ENCODE peak calls at places on chromosomes 7 and 10, in four cellular contexts. U, J, Q and I are unnamed samples.

GRCh38 chr7:118352854-118353453 is 128.4 kb downstream of the ANKRD7 start:
- DNase-seq in J (peak), U (no peak), Q (peak), I (no peak)

GRCh38 chr10:70053896-70054641 is 1.4 kb downstream of the MACROH2A2 start:
- DNase-seq in J (no peak), U (no peak), Q (peak), I (no peak)

GRCh38 chr10:9254353-9254752 is 1199.9 kb downstream of the GATA3 start:
- DNase-seq in J (no peak), Q (no peak), U (peak), I (no peak)

GRCh38 chr7:41711283-41712064 is 8.6 kb upstream of the INHBA start:
- DNase-seq in Q (no peak), J (no peak), U (peak), I (no peak)

GRCh38 chr10:96632974-96633373 is 46.2 kb upstream of the TM9SF3 start:
- DNase-seq in U (peak), J (no peak), Q (no peak), I (no peak)

GRCh38 chr10:35447693-35448407 is 111.5 kb downstream of the CCNY start:
- DNase-seq in U (peak), J (no peak), Q (peak), I (peak)

GRCh38 chr10:61642692-61643091 is 20.0 kb upstream of the CABCOCO1 start:
- DNase-seq in J (peak), U (peak), Q (no peak), I (no peak)

GRCh38 chr10:772227-772637 is 82.8 kb upstream of the DIP2C start:
- DNase-seq in Q (no peak), J (no peak), U (no peak), I (no peak)

GRCh38 chr10:5828725-5829124 is 15.5 kb upstream of the GDI2 start:
- DNase-seq in Q (no peak), U (no peak), J (no peak), I (no peak)